ENCODE peak calls at places on chromosomes 16 and 17, in nine cellular contexts. K is GM04503; A is breast epithelium; O is lower leg skin; I is activated CD8-positive, alpha-beta T cell treated with anti-CD3 and anti-CD28 coated beads for 36 hours; M is nucleus accumbens; J is stimulated activated CD4-positive, alpha-beta T cell treated with anti-CD3 and anti-CD28 coated beads, Interleukin-15, amount 100 ng/mL, for 1 hour; D is T follicular helper cell; X is stimulated activated CD8-positive, alpha-beta memory T cell treated with anti-CD3 and anti-CD28 coated beads, Interleukin-12 subunit alpha, Interleukin-12 subunit beta, amount 100 ng/mL, for 4 hours. L is an unnamed sample.

GRCh38 chr16:24580665-24581064 is 41.3 kb downstream of the RBBP6 start:
- DNase-seq in J (no peak), X (no peak), K (peak), D (no peak), M (no peak), I (no peak), A (no peak), O (no peak), L (no peak)

GRCh38 chr16:48292452-48292851 is 45.1 kb upstream of the ABCC11 start:
- DNase-seq in J (no peak), M (no peak), D (no peak), A (no peak), K (no peak), O (no peak), I (no peak), X (no peak), L (no peak)

GRCh38 chr16:80530479-80530878 is 10.3 kb upstream of the DYNLRB2 start:
- DNase-seq in M (no peak), A (no peak), X (no peak), O (no peak), K (no peak), I (no peak), J (no peak), D (no peak), L (no peak)

GRCh38 chr17:56499799-56500388 is 93.6 kb upstream of the NOG start:
- DNase-seq in J (no peak), I (peak), D (no peak), X (no peak), O (no peak), A (no peak), M (no peak), K (no peak), L (no peak)

GRCh38 chr17:50785942-50786570 is 18.7 kb upstream of the ANKRD40CL start:
- DNase-seq in K (peak), A (no peak), D (no peak), J (no peak), I (no peak), X (no peak), O (no peak), M (no peak), L (no peak)

GRCh38 chr16:622920-623280 is 7.9 kb upstream of the WFIKKN1 start:
- DNase-seq in O (no peak), X (no peak), K (no peak), A (no peak), D (no peak), J (no peak), M (no peak), I (no peak), L (no peak)

GRCh38 chr17:55572599-55572998 is 61.3 kb upstream of the SMIM36 start:
- DNase-seq in O (no peak), X (no peak), A (no peak), M (no peak), D (no peak), K (no peak), I (no peak), J (no peak), L (no peak)

GRCh38 chr17:27284811-27285415 is 9.0 kb upstream of the WSB1 start:
- DNase-seq in O (no peak), J (no peak), A (no peak), X (no peak), D (no peak), K (no peak), M (no peak), I (no peak), L (no peak)

GRCh38 chr16:86740817-86741799 is 162.8 kb downstream of the FOXL1 start:
- DNase-seq in K (no peak), O (no peak), M (no peak), I (no peak), J (no peak), X (no peak), A (no peak), D (no peak), L (no peak)

GRCh38 chr16:30430428-30430970 is 669 bp upstream of the DCTPP1 start:
- DNase-seq in X (no peak), I (no peak), D (peak), O (no peak), J (no peak), A (no peak), M (no peak), K (no peak), L (no peak)

GRCh38 chr16:89921131-89921698 is 1.9 kb upstream of the TUBB3 start:
- DNase-seq in O (no peak), I (no peak), K (no peak), M (no peak), J (no peak), X (no peak), D (no peak), A (no peak), L (no peak)

GRCh38 chr16:2964416-2965223 is 545 bp downstream of the KREMEN2 start:
- DNase-seq in O (no peak), K (no peak), I (peak), X (no peak), A (no peak), M (no peak), J (no peak), D (no peak), L (no peak)